ENCODE peak calls at places on chromosomes 16 and 17, in seven cellular contexts. D, G, T, O, A, V and C are unnamed samples.

GRCh38 chr17:42843358-42843934 is 934 bp upstream of the AOC2 start:
- DNase-seq in D (peak; percentile 74), G (no peak), T (peak; percentile 78), O (no peak), A (no peak), V (peak; percentile 91), C (no peak)

GRCh38 chr16:58384437-58385055 is 7.7 kb upstream of the GINS3 start:
- DNase-seq in D (no peak), G (no peak), T (no peak), O (no peak), A (no peak), V (no peak), C (no peak)

GRCh38 chr17:32111141-32111771 is 31.0 kb upstream of the RHOT1 start:
- DNase-seq in D (peak; percentile 68), G (no peak), T (no peak), O (no peak), A (peak; percentile 84), V (no peak), C (no peak)

GRCh38 chr17:2282297-2282873 is 21.2 kb downstream of the SMG6 start:
- DNase-seq in D (peak; percentile 91), G (no peak), T (peak; percentile 48), O (no peak), A (peak; percentile 37), V (peak; percentile 67), C (no peak)

GRCh38 chr16:1333149-1333812 is at the start of gene BAIAP3:
- DNase-seq in D (no peak), G (no peak), T (peak; percentile 73), O (no peak), A (peak; percentile 70), V (peak; percentile 46), C (no peak)

GRCh38 chr16:84875846-84876245 is 56.1 kb downstream of the CRISPLD2 start:
- DNase-seq in D (no peak), G (no peak), T (no peak), O (no peak), A (no peak), V (no peak), C (no peak)

GRCh38 chr17:28929769-28930168 is 21.5 kb downstream of the PHF12 start:
- DNase-seq in D (no peak), G (no peak), T (no peak), O (no peak), A (no peak), V (no peak), C (no peak)

GRCh38 chr16:86819523-86819887 is 241.2 kb downstream of the FOXL1 start:
- DNase-seq in D (no peak), G (peak; percentile 31), T (no peak), O (no peak), A (no peak), V (no peak), C (no peak)

GRCh38 chr17:40068917-40069750 is 6.4 kb downstream of the THRA start:
- DNase-seq in D (peak; percentile 84), G (peak; percentile 98), T (no peak), O (peak; percentile 29), A (peak; percentile 57), V (no peak), C (peak; percentile 93)

GRCh38 chr17:16398270-16399267 is 16.8 kb upstream of the TRPV2 start:
- DNase-seq in D (no peak), G (no peak), T (no peak), O (no peak), A (no peak), V (no peak), C (no peak)

GRCh38 chr17:67211742-67212141 is 33.3 kb downstream of the HELZ start:
- DNase-seq in D (peak; percentile 52), G (no peak), T (peak; percentile 30), O (no peak), A (no peak), V (no peak), C (no peak)

GRCh38 chr17:32849879-32850278 is 27.0 kb downstream of the MYO1D start:
- DNase-seq in D (no peak), G (no peak), T (no peak), O (no peak), A (no peak), V (no peak), C (no peak)

GRCh38 chr17:18965530-18966236 is 13.7 kb downstream of the SLC5A10 start:
- DNase-seq in D (no peak), G (no peak), T (no peak), O (no peak), A (no peak), V (no peak), C (no peak)

GRCh38 chr16:5323284-5323683 is 225.7 kb upstream of the EEF2KMT start:
- DNase-seq in D (no peak), G (no peak), T (no peak), O (no peak), A (peak; percentile 65), V (no peak), C (no peak)

DNA sequence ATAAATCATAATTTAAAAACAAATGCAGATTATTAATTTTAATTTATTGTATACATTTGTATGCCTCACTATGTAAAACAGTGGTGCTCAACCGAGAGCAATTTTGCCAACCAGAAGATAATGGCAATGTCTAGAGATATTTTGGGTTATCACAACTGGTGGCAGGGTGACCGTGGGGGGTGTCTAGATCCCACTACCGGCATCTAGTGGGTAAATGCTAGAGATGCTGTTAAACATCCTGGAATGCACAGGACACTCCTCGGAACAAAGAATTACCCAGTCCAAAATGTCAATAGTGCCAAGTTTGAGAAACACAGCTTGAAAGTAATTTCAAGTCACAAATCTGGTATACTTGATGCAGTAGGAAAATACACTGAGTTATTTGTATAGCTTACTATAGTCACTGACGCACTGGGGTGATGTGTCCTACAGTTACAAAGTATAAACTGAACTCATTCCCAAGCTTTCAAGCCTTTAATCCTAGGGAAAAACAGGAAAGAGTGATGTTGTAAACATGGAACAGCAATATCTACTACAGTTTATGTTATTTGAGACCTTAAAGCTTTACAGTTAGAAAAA is 133.5 kb downstream of the BRIP1 start:
- DNase-seq in D (peak; percentile 40), G (no peak), T (no peak), O (no peak), A (no peak), V (no peak), C (no peak)
- TF ChIP-seq CTCF in D (peak; percentile 25), G (no peak), T (no peak), O (no peak), A (peak; percentile 36), V (no peak), C (no peak)

GRCh38 chr17:4043862-4044261 is 79.6 kb upstream of the ATP2A3 start:
- DNase-seq in D (no peak), G (no peak), T (no peak), O (no peak), A (no peak), V (no peak), C (no peak)
- TF ChIP-seq CTCF in D (no peak), G (no peak), T (no peak), O (no peak), A (no peak), V (no peak), C (no peak)

GRCh38 chr17:64774888-64775600 is 112.9 kb upstream of the SMURF2 start:
- DNase-seq in D (no peak), G (peak; percentile 74), T (no peak), O (no peak), A (no peak), V (no peak), C (no peak)
- TF ChIP-seq CTCF in D (no peak), G (no peak), T (no peak), O (no peak), A (no peak), V (no peak), C (no peak)

DNA sequence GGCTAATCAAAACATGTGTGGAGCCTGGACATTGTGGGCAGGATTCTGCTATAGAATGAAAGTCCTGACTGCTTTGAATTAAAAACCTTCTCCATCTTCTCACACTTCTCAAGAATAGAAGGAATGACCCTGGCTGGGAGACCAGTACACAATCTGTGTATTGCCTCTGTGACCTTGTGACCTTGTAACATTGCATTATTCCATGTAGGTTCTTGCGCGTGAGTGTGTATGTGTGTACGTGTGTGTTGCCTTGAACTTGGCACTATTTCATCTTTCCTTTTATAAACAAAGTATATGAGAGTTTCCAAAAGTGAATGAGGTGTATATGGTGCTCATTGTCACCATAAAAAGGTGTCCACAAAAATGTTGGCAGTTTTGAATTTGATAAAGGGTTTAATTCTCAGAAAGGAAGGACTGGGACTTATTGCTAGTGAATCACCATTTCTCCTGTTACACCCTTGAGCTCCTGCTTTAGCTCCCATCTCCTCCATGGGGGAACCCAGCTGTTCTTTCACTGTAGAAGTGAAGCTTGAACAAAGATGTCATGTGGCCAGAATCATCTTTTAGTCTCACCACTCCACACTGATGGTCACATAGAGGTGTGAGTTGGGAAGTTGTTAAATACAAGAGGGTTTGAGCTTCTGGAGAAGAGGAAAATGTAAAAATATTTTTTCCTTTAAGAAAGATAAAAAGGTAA is 244.9 kb downstream of the FTO start:
- DNase-seq in D (no peak), G (no peak), T (no peak), O (no peak), A (no peak), V (no peak), C (no peak)
- TF ChIP-seq CTCF in D (no peak), G (no peak), T (no peak), O (no peak), A (no peak), V (no peak), C (no peak)

GRCh38 chr16:71724320-71724751 is at the start of gene PHLPP2:
- DNase-seq in D (peak; percentile 10), G (no peak), T (no peak), O (no peak), A (no peak), V (no peak), C (no peak)

GRCh38 chr16:71722801-71723536 is 1.5 kb downstream of the PHLPP2 start:
- DNase-seq in D (peak; percentile 54), G (peak; percentile 95), T (peak; percentile 80), O (peak; percentile 28), A (peak; percentile 86), V (peak; percentile 77), C (peak; percentile 85)

GRCh38 chr16:71726491-71727319 is 2.2 kb upstream of the PHLPP2 start:
- DNase-seq in D (no peak), G (no peak), T (no peak), O (no peak), A (no peak), V (no peak), C (no peak)

GRCh38 chr16:71721066-71721740 is 3.3 kb downstream of the PHLPP2 start:
- DNase-seq in D (no peak), G (no peak), T (no peak), O (no peak), A (no peak), V (no peak), C (no peak)

GRCh38 chr16:71723537-71724319 is 773 bp downstream of the PHLPP2 start:
- DNase-seq in D (peak; percentile 49), G (peak; percentile 93), T (peak; percentile 76), O (no peak), A (peak; percentile 79), V (peak; percentile 63), C (peak; percentile 81)
- TF ChIP-seq CTCF in D (no peak), G (no peak), T (no peak), O (no peak), A (peak; percentile 17), V (no peak), C (no peak)